ENCODE peak calls at places on chromosomes 7 and 10, in eight cellular contexts. K is HCT116, Z is dorsolateral prefrontal cortex, U is ascending aorta, S is mucosa of descending colon, J is heart left ventricle, C is BE2C, E is osteoblast. W is an unnamed sample.

GRCh38 chr10:8325417-8325980 is 271.0 kb downstream of the GATA3 start:
- DNase-seq in K (no peak), Z (no peak), U (no peak), S (no peak), J (no peak), C (no peak), E (no peak), W (no peak)

GRCh38 chr7:150753826-150754603 is 16.8 kb downstream of the GIMAP5 start:
- DNase-seq in K (no peak), Z (no peak), U (no peak), S (no peak), J (no peak), C (no peak), E (no peak), W (no peak)

GRCh38 chr7:120185940-120186682 is 86.9 kb upstream of the KCND2 start:
- DNase-seq in K (no peak), Z (no peak), U (no peak), S (no peak), J (no peak), C (no peak), E (no peak), W (no peak)

GRCh38 chr7:127949670-127950069 is 81.6 kb downstream of the LRRC4 start:
- DNase-seq in K (no peak), Z (no peak), U (no peak), S (no peak), J (no peak), C (no peak), E (no peak), W (no peak)

GRCh38 chr10:50312464-50313437 is 61.4 kb upstream of the ASAH2 start:
- DNase-seq in K (no peak), Z (no peak), U (no peak), S (no peak), J (no peak), C (no peak), E (peak), W (peak)

GRCh38 chr7:96349572-96349971 is 27.7 kb upstream of the SLC25A13 start:
- DNase-seq in K (no peak), Z (no peak), U (no peak), S (peak), J (no peak), C (no peak), E (no peak), W (no peak)

GRCh38 chr10:61478621-61479312 is 25.6 kb upstream of the TMEM26 start:
- DNase-seq in K (no peak), Z (no peak), U (no peak), S (no peak), J (no peak), C (no peak), E (no peak), W (no peak)

GRCh38 chr7:90384433-90384832 is 18.8 kb upstream of the CLDN12 start:
- DNase-seq in K (no peak), Z (no peak), U (no peak), S (no peak), J (no peak), C (no peak), E (no peak), W (peak)

GRCh38 chr10:79385804-79386531 is 38.7 kb downstream of the PPIF start:
- DNase-seq in K (no peak), Z (no peak), U (peak), S (peak), J (no peak), C (no peak), E (peak), W (no peak)

GRCh38 chr7:35753761-35754603 is 46.9 kb upstream of the SEPTIN7 start:
- DNase-seq in K (no peak), Z (no peak), U (no peak), S (peak), J (peak), C (peak), E (no peak), W (no peak)

GRCh38 chr7:47186316-47186715 is 395.6 kb downstream of the TNS3 start:
- DNase-seq in K (no peak), Z (no peak), U (no peak), S (no peak), J (no peak), C (no peak), E (peak), W (no peak)

GRCh38 chr7:114921636-114922150 is at the start of gene MDFIC:
- DNase-seq in K (no peak), Z (no peak), U (peak), S (peak), J (peak), C (no peak), E (peak), W (no peak)

GRCh38 chr10:64733980-64734379 is 1212.8 kb downstream of the REEP3 start:
- DNase-seq in K (peak), Z (no peak), U (no peak), S (peak), J (no peak), C (peak), E (no peak), W (no peak)

GRCh38 chr10:96683065-96683464 is 37.2 kb downstream of the PIK3AP1 start:
- DNase-seq in K (no peak), Z (no peak), U (no peak), S (no peak), J (no peak), C (no peak), E (no peak), W (peak)

GRCh38 chr10:3886191-3886590 is 101.2 kb upstream of the KLF6 start:
- DNase-seq in K (no peak), Z (no peak), U (peak), S (no peak), J (peak), C (peak), E (no peak), W (no peak)

GRCh38 chr10:3886666-3887251 is 101.8 kb upstream of the KLF6 start:
- DNase-seq in K (no peak), Z (no peak), U (peak), S (no peak), J (peak), C (peak), E (peak), W (peak)

GRCh38 chr10:3889961-3890522 is 105.0 kb upstream of the KLF6 start:
- DNase-seq in K (peak), Z (no peak), U (no peak), S (no peak), J (no peak), C (no peak), E (no peak), W (peak)

GRCh38 chr10:3887885-3888476 is 103.0 kb upstream of the KLF6 start:
- DNase-seq in K (no peak), Z (no peak), U (peak), S (no peak), J (no peak), C (no peak), E (peak), W (peak)

DNA sequence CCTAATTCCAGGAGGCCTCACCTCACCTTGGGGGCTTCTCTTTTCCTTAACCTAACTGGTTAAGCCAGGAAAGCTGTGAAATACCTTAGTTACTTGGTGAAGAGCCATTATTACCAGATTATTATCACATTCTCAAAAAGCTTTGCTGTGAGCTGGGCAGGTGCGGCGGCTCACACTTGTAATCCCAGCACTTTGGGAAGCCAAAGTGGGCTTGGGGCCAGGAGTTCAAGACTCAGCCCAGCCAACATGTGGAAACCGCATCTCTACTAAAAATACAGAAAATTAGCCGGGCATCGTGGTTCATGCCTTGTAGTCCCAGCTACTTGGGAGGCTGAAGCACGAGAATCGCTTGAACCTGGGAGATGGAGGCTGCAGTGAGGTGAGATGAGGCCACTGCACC is 102.4 kb upstream of the KLF6 start:
- DNase-seq in K (no peak), Z (no peak), U (peak), S (no peak), J (no peak), C (no peak), E (no peak), W (no peak)
- H3K4me3 ChIP-seq in K (no peak), Z (no peak), U (no peak), S (no peak), J (peak), C (no peak), E (no peak), W (no peak)

GRCh38 chr7:157828190-157828589 is 491.4 kb downstream of the DNAJB6 start:
- DNase-seq in K (no peak), Z (no peak), U (no peak), S (no peak), J (no peak), C (no peak), E (no peak), W (no peak)

GRCh38 chr7:157826566-157826965 is 489.8 kb downstream of the DNAJB6 start:
- DNase-seq in K (no peak), Z (no peak), U (no peak), S (no peak), J (no peak), C (no peak), E (no peak), W (no peak)

GRCh38 chr7:157827045-157827862 is 490.4 kb downstream of the DNAJB6 start:
- DNase-seq in K (no peak), Z (no peak), U (no peak), S (no peak), J (no peak), C (no peak), E (no peak), W (no peak)

GRCh38 chr7:157828881-157829280 is 492.1 kb downstream of the DNAJB6 start:
- DNase-seq in K (no peak), Z (no peak), U (no peak), S (no peak), J (no peak), C (no peak), E (no peak), W (no peak)

GRCh38 chr7:157827863-157828160 is 491.0 kb downstream of the DNAJB6 start:
- DNase-seq in K (no peak), Z (no peak), U (no peak), S (no peak), J (no peak), C (no peak), E (no peak), W (no peak)
- TF ChIP-seq CTCF in K (no peak), Z (no peak), U (no peak), S (no peak), J (no peak), C (no peak), E (no peak), W (no peak)

GRCh38 chr10:30038961-30039536 is 20.3 kb downstream of the JCAD start:
- DNase-seq in K (no peak), Z (no peak), U (peak), S (no peak), J (no peak), C (no peak), E (no peak), W (no peak)

GRCh38 chr10:30036811-30037210 is 22.6 kb downstream of the JCAD start:
- DNase-seq in K (no peak), Z (no peak), U (peak), S (no peak), J (no peak), C (no peak), E (no peak), W (no peak)

GRCh38 chr10:30039567-30039966 is 19.8 kb downstream of the JCAD start:
- DNase-seq in K (no peak), Z (no peak), U (no peak), S (no peak), J (no peak), C (peak), E (no peak), W (no peak)

GRCh38 chr10:30036341-30036740 is 23.0 kb downstream of the JCAD start:
- DNase-seq in K (no peak), Z (no peak), U (no peak), S (no peak), J (no peak), C (no peak), E (no peak), W (no peak)

GRCh38 chr10:30037620-30038336 is 21.6 kb downstream of the JCAD start:
- DNase-seq in K (no peak), Z (no peak), U (peak), S (no peak), J (no peak), C (no peak), E (no peak), W (no peak)
- H3K4me3 ChIP-seq in K (no peak), Z (no peak), U (no peak), S (no peak), J (no peak), C (no peak), E (no peak), W (no peak)

DNA sequence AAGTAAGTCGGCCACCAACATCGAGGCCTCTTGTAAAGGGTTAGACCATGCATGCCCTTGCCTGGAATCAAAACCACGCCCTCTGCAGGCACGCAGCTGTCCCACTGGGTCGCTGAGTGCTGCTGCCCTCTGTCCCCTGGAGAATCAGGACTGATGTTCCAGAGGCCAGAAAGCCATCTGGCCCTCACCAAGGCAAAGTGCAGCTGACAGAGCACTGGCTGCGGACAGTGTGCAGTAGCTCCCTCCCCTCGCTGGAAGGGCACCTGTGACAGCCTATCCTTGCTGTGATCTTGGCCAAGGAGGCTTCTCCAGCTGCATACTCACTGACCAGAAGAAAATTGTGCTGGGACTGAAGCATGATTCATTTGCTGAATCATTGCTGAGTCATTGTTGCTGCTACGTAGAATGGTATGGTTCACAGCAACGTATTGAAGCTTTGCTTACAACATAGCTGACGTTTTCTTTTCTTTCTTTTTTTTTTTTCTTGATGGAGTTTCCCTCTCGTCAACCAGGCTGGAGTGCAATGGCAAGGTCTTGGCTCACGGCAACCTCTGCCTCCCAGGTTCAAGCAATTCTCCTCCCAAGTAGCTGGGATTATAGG is 30.4 kb downstream of the DDC start:
- DNase-seq in K (peak), Z (no peak), U (no peak), S (no peak), J (no peak), C (peak), E (peak), W (peak)
- TF ChIP-seq CTCF in K (peak), Z (no peak), U (no peak), S (no peak), J (no peak), C (peak), E (no peak), W (no peak)

GRCh38 chr10:14093735-14094484 is 236.8 kb downstream of the FRMD4A start:
- DNase-seq in K (no peak), Z (no peak), U (no peak), S (no peak), J (no peak), C (no peak), E (peak), W (peak)
- H3K4me3 ChIP-seq in K (no peak), Z (no peak), U (no peak), S (no peak), J (no peak), C (no peak), E (no peak), W (no peak)

W was measured in foreskin fibroblast.